ENCODE peak calls at places on chromosome 12, in six cellular contexts. O, W, L, M, Q and T are unnamed samples.

GRCh38 chr12:70290126-70290525 is 46.9 kb downstream of the CNOT2 start:
- DNase-seq in O (no peak), W (no peak), L (no peak), M (no peak), Q (no peak), T (no peak)

GRCh38 chr12:112179341-112179740 is 54.0 kb downstream of the TRAFD1 start:
- DNase-seq in O (no peak), W (no peak), L (no peak), M (no peak), Q (no peak), T (no peak)

GRCh38 chr12:86623267-86623666 is 367.1 kb upstream of the MGAT4C start:
- DNase-seq in O (no peak), W (no peak), L (no peak), M (no peak), Q (no peak), T (no peak)

GRCh38 chr12:2251485-2252179 is 198.8 kb downstream of the CACNA1C start:
- DNase-seq in O (no peak), W (no peak), L (no peak), M (no peak), Q (no peak), T (no peak)

GRCh38 chr12:32944195-32944594 is 47.6 kb upstream of the PKP2 start:
- DNase-seq in O (peak), W (no peak), L (no peak), M (no peak), Q (no peak), T (no peak)

GRCh38 chr12:95516757-95517156 is 34.5 kb downstream of the USP44 start:
- DNase-seq in O (no peak), W (no peak), L (no peak), M (no peak), Q (no peak), T (no peak)

GRCh38 chr12:121578230-121579189 is 2.3 kb downstream of the KDM2B start:
- DNase-seq in O (no peak), W (peak), L (no peak), M (no peak), Q (peak), T (no peak)

GRCh38 chr12:20505056-20505455 is 136.7 kb downstream of the PDE3A start:
- DNase-seq in O (no peak), W (no peak), L (no peak), M (no peak), Q (no peak), T (no peak)

GRCh38 chr12:61654698-61655097 is 605.5 kb upstream of the USP15 start:
- DNase-seq in O (peak), W (no peak), L (no peak), M (no peak), Q (no peak), T (no peak)

GRCh38 chr12:91072931-91073330 is 15.1 kb upstream of the KERA start:
- DNase-seq in O (no peak), W (no peak), L (no peak), M (no peak), Q (no peak), T (no peak)

GRCh38 chr12:105332925-105333324 is 2.4 kb downstream of the C12orf75 start:
- DNase-seq in O (no peak), W (no peak), L (no peak), M (no peak), Q (no peak), T (no peak)

GRCh38 chr12:20194171-20194570 is 174.2 kb upstream of the PDE3A start:
- DNase-seq in O (peak), W (no peak), L (peak), M (no peak), Q (no peak), T (no peak)

GRCh38 chr12:13339538-13339937 is 143.0 kb downstream of the EMP1 start:
- DNase-seq in O (peak), W (no peak), L (peak), M (no peak), Q (no peak), T (no peak)

GRCh38 chr12:113152196-113152834 is 2.8 kb downstream of the CFAP73 start:
- DNase-seq in O (no peak), W (no peak), L (no peak), M (no peak), Q (no peak), T (no peak)

GRCh38 chr12:67969134-67969782 is 20.0 kb upstream of the IFNG-AS1 start:
- DNase-seq in O (no peak), W (no peak), L (no peak), M (no peak), Q (no peak), T (no peak)

DNA sequence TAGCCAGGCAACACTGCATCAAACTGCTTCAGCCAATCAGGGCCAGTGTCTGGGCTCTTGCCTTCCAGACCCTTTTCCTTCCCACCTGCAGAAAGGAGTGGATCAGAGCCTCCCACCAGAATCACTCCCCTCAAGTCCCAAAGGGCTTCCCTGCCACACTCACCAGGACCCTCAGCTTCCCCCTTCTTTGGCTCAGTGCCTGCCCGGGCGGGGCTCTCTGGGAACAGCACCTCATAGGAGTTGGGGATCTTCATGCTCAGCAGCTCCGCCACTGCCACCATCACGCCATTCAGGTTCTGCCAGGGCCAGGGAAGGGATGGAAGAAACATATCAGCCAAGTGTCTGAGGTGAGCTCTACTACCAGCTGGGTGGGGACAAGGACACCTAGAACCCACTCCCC is 9.3 kb upstream of the PRKAG1 start:
- DNase-seq in O (no peak), W (peak), L (no peak), M (no peak), Q (no peak), T (no peak)
- TF ChIP-seq CTCF in O (no peak), W (no peak), L (no peak), M (no peak), Q (no peak), T (no peak)

GRCh38 chr12:50720085-50720484 is 43.8 kb upstream of the ATF1 start:
- DNase-seq in O (no peak), W (no peak), L (no peak), M (no peak), Q (no peak), T (no peak)
- TF ChIP-seq CTCF in O (no peak), W (no peak), L (no peak), M (no peak), Q (no peak), T (no peak)

DNA sequence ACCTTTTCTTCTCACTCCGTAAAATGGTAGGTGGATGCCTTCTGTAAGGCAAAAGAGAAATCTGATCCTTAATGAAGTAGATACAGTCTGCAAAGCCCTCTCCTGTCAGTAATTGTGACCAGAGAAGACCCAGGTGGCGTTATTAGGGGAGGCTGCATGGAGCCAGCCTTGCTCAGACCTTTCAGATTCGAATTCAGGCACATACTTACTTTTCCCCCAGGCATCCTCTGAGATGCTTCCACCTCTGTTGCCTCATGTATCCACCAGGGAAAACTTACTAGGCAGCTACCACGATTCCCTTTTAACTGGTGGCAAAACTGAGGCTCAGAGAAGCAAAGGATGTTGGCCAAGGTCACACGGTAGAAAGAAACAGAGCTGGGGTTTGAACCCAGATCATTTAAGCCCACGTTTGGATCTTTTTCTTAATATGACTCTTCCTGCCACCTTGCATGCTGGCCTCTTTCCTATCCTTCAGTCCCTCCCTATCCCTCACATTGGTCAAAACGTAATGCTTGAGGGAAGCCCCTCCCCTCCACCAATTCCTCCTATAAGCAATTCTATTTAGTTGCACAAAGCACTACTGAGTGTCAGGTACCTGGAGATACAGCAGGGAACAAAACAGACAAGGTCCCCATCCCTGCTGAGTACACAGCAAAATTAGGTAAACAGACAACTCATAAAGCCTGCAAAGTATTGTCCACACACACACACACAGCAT is 179.4 kb downstream of the KSR2 start:
- DNase-seq in O (no peak), W (no peak), L (no peak), M (no peak), Q (no peak), T (no peak)
- TF ChIP-seq CTCF in O (no peak), W (no peak), L (no peak), M (no peak), Q (no peak), T (no peak)

DNA sequence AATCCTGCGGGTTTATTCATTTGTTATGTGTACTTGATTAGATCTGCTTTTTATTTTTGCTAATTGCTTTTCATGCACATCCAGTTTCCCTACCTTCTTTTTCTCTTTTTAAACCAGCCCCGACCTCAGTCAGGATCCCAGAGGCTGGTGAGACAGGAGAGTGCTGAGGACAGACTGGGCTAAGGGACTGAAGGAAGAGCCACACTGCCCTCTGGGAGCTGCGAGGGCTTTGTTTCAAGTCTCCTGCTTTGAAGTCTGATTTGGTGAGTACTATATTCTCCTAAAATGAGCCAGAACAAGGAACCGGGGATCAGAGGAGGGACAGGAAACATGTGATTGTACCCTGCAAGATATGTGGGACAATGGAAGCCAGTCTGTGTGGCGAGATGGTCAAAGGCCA is 23.9 kb downstream of the PRICKLE1 start:
- DNase-seq in O (no peak), W (no peak), L (no peak), M (no peak), Q (no peak), T (no peak)
- TF ChIP-seq CTCF in O (no peak), W (no peak), L (no peak), M (no peak), Q (no peak), T (no peak)